ENCODE peak calls at places on chromosome 16, in eight cellular contexts. G is NCI-H2171 treated with DMSO at 0.1 percent for 48 hours; V is stimulated activated CD8-positive, alpha-beta memory T cell treated with anti-CD3 and anti-CD28 coated beads, Interleukin-7, amount 100 ng/mL, for 1 hour; F is AG09309; C is stomach; L is mucosa of descending colon; I is stimulated activated CD4-positive, alpha-beta T cell treated with anti-CD3 and anti-CD28 coated beads, Interleukin-1b, Interleukin-23, amount 100 ng/mL, for 1 hour; M is islet precursor cell. N is an unnamed sample.

GRCh38 chr16:88473666-88474534 is 20.8 kb downstream of the ZFPM1 start:
- DNase-seq in F (no peak), L (no peak), M (no peak), C (peak), G (no peak), I (no peak), V (no peak), N (no peak)

GRCh38 chr16:59527206-59527997 is 793.3 kb upstream of the GOT2 start:
- DNase-seq in I (no peak), C (no peak), M (no peak), L (no peak), G (no peak), V (no peak), F (peak), N (no peak)

GRCh38 chr16:51326131-51326856 is 175.2 kb upstream of the SALL1 start:
- DNase-seq in M (peak), G (no peak), I (no peak), F (peak), C (no peak), V (no peak), L (peak), N (no peak)

GRCh38 chr16:68417711-68418301 is 30.5 kb downstream of the SMPD3 start:
- DNase-seq in I (peak), F (no peak), L (peak), C (peak), G (peak), M (no peak), V (peak), N (no peak)

GRCh38 chr16:67563708-67564468 is 1.6 kb downstream of the CTCF start:
- DNase-seq in F (peak), I (no peak), V (no peak), L (peak), M (no peak), C (peak), G (peak), N (peak)

GRCh38 chr16:84618428-84619102 is 687 bp upstream of the COTL1 start:
- DNase-seq in I (no peak), V (no peak), F (peak), M (peak), G (no peak), L (no peak), C (no peak), N (peak)

GRCh38 chr16:67965668-67966548 is 2.5 kb downstream of the SLC12A4 start:
- DNase-seq in G (no peak), M (peak), V (no peak), L (no peak), F (no peak), C (no peak), I (no peak), N (no peak)

GRCh38 chr16:22192261-22193133 is 13.6 kb upstream of the EEF2K start:
- DNase-seq in L (peak), C (peak), M (peak), G (no peak), I (peak), F (peak), V (peak), N (peak)

GRCh38 chr16:66365588-66365987 is 903 bp upstream of the CDH5 start:
- DNase-seq in L (peak), V (no peak), F (no peak), M (no peak), G (no peak), I (no peak), C (no peak), N (no peak)

GRCh38 chr16:17194190-17194780 is 276.5 kb downstream of the XYLT1 start:
- DNase-seq in V (peak), G (no peak), I (peak), C (peak), F (no peak), L (peak), M (peak), N (no peak)

GRCh38 chr16:20181386-20181785 is 107.7 kb upstream of the GPR139 start:
- DNase-seq in F (no peak), M (no peak), V (no peak), L (no peak), I (no peak), G (no peak), C (no peak), N (no peak)

GRCh38 chr16:9219811-9220210 is 128.4 kb downstream of the HAPSTR1 start:
- DNase-seq in C (no peak), L (no peak), F (no peak), G (no peak), M (no peak), V (no peak), I (no peak), N (no peak)

GRCh38 chr16:86466695-86467406 is 43.5 kb upstream of the FOXF1 start:
- DNase-seq in M (no peak), C (no peak), L (peak), F (peak), I (no peak), G (no peak), V (no peak), N (no peak)

GRCh38 chr16:17828012-17828411 is 357.3 kb upstream of the XYLT1 start:
- DNase-seq in M (no peak), C (no peak), L (no peak), V (no peak), F (peak), G (peak), I (no peak), N (peak)

GRCh38 chr16:19926449-19927390 is 42.1 kb upstream of the GPRC5B start:
- DNase-seq in L (no peak), I (no peak), G (no peak), M (peak), F (peak), C (no peak), V (no peak), N (peak)

GRCh38 chr16:55695595-55695994 is 39.8 kb downstream of the SLC6A2 start:
- DNase-seq in I (no peak), M (no peak), L (no peak), V (no peak), G (no peak), C (no peak), F (no peak), N (no peak)

GRCh38 chr16:85238233-85238647 is 126.0 kb upstream of the CIBAR2 start:
- DNase-seq in L (peak), C (peak), G (peak), I (no peak), V (no peak), F (no peak), M (peak), N (no peak)

GRCh38 chr16:12295395-12295794 is 318.9 kb downstream of the SNX29 start:
- DNase-seq in I (no peak), V (no peak), G (no peak), L (no peak), C (no peak), F (no peak), M (no peak), N (peak)

GRCh38 chr16:2497116-2497630 is 16.6 kb upstream of the ATP6V0C start:
- DNase-seq in L (no peak), V (no peak), F (no peak), I (no peak), C (no peak), G (peak), M (no peak), N (no peak)

GRCh38 chr16:58046936-58047335 is 21.4 kb downstream of the MMP15 start:
- DNase-seq in L (peak), V (no peak), I (no peak), F (no peak), M (peak), G (no peak), C (no peak), N (no peak)

GRCh38 chr16:89841275-89841674 is 13.0 kb downstream of the SPIRE2 start:
- DNase-seq in G (no peak), I (no peak), F (no peak), L (peak), V (peak), C (no peak), M (no peak), N (no peak)

GRCh38 chr16:25151996-25152395 is 40.5 kb downstream of the LCMT1 start:
- DNase-seq in F (peak), M (peak), I (no peak), C (no peak), L (no peak), V (no peak), G (no peak), N (peak)

GRCh38 chr16:60605176-60605575 is 1431.1 kb downstream of the CDH8 start:
- DNase-seq in M (peak), F (no peak), I (no peak), G (no peak), L (no peak), V (no peak), C (no peak), N (no peak)

GRCh38 chr16:31327675-31328225 is 27.2 kb upstream of the ITGAX start:
- DNase-seq in C (no peak), V (no peak), G (no peak), L (no peak), F (no peak), I (no peak), M (no peak), N (no peak)

GRCh38 chr16:80084614-80085013 is 456.2 kb upstream of the DYNLRB2 start:
- DNase-seq in M (peak), L (peak), V (no peak), G (no peak), C (peak), F (peak), I (no peak), N (no peak)

GRCh38 chr16:89507834-89508590 is at the start of gene SPG7:
- DNase-seq in L (peak), F (no peak), M (peak), C (peak), I (peak), G (peak), V (peak), N (peak)

GRCh38 chr16:6019490-6019991 is 921.9 kb upstream of the EEF2KMT start:
- DNase-seq in I (no peak), C (no peak), L (no peak), V (no peak), F (no peak), M (peak), G (no peak), N (no peak)

GRCh38 chr16:1613240-1613639 is 1.1 kb downstream of the CRAMP1 start:
- DNase-seq in F (no peak), L (peak), V (no peak), I (no peak), G (no peak), M (no peak), C (no peak), N (no peak)

GRCh38 chr16:70453891-70454220 is 539 bp upstream of the FCSK start:
- DNase-seq in I (no peak), L (no peak), F (no peak), M (no peak), G (no peak), C (no peak), V (no peak), N (no peak)

GRCh38 chr16:53281280-53281679 is 153.0 kb upstream of the RBL2 start:
- DNase-seq in M (no peak), V (no peak), C (no peak), I (no peak), L (no peak), G (no peak), F (no peak), N (no peak)

GRCh38 chr16:57775661-57776469 is 26.4 kb downstream of the KIFC3 start:
- DNase-seq in L (peak), C (no peak), M (peak), I (no peak), G (no peak), V (no peak), F (no peak), N (no peak)

GRCh38 chr16:9860876-9861275 is 321.4 kb downstream of the GRIN2A start:
- DNase-seq in C (no peak), I (no peak), F (no peak), G (no peak), V (no peak), L (no peak), M (no peak), N (no peak)

GRCh38 chr16:27070776-27071175 is 4.0 kb downstream of the C16orf82 start:
- DNase-seq in I (no peak), G (no peak), V (no peak), C (no peak), F (no peak), M (no peak), L (no peak), N (no peak)

GRCh38 chr16:30085247-30085646 is 6.5 kb downstream of the TBX6 start:
- DNase-seq in M (no peak), L (no peak), F (no peak), G (no peak), V (no peak), C (no peak), I (no peak), N (no peak)

GRCh38 chr16:84670063-84670462 is 21.8 kb downstream of the KLHL36 start:
- DNase-seq in L (no peak), G (no peak), C (no peak), F (no peak), I (no peak), V (no peak), M (no peak), N (no peak)

GRCh38 chr16:86355538-86355937 is 154.8 kb upstream of the FOXF1 start:
- DNase-seq in V (no peak), L (no peak), C (no peak), M (no peak), F (peak), I (no peak), G (no peak), N (peak)

GRCh38 chr16:78444-79145 is 570 bp downstream of the MPG start:
- DNase-seq in G (peak), L (no peak), I (no peak), M (no peak), C (no peak), F (no peak), V (no peak), N (no peak)

GRCh38 chr16:28999577-28999976 is 14.7 kb downstream of the LAT start:
- DNase-seq in L (no peak), F (no peak), M (no peak), C (no peak), G (no peak), I (no peak), V (no peak), N (no peak)